ENCODE peak calls at places on chromosomes 3 and 15, in seven cellular contexts. I is foreskin melanocyte; Y is psoas muscle; U is OCI-LY7; V is effector memory CD8-positive, alpha-beta T cell; H is NB4; J is left cardiac atrium. P is an unnamed sample.
A peak's percentile ranks its signal among the peaks of the same experiment; 100 is the strongest.

GRCh38 chr3:150059241-150059640 is 88.5 kb upstream of the PFN2 start:
- DNase-seq in I (no peak), V (no peak), Y (no peak), J (no peak), U (no peak), H (no peak), P (no peak)

GRCh38 chr3:186871403-186871924 is 29.0 kb downstream of the ADIPOQ start:
- DNase-seq in V (no peak), J (no peak), Y (no peak), I (no peak), H (peak; percentile 32), U (no peak), P (no peak)

GRCh38 chr3:16884748-16885587 is at the start of gene PLCL2:
- DNase-seq in U (peak; percentile 82), H (peak; percentile 72), I (no peak), J (peak; percentile 54), Y (peak; percentile 56), V (peak; percentile 57), P (no peak)

GRCh38 chr3:140223631-140224030 is 288.6 kb downstream of the CLSTN2 start:
- DNase-seq in H (no peak), I (no peak), J (no peak), Y (no peak), U (no peak), V (no peak), P (no peak)

GRCh38 chr15:68332266-68332665 is 54.7 kb downstream of the FEM1B start:
- DNase-seq in U (no peak), J (no peak), V (no peak), H (no peak), I (no peak), Y (no peak), P (no peak)

GRCh38 chr15:56532766-56533455 is 68.0 kb upstream of the MNS1 start:
- DNase-seq in Y (no peak), I (no peak), H (no peak), V (no peak), U (peak; percentile 96), J (no peak), P (no peak)

GRCh38 chr15:58314593-58315216 is 117.1 kb upstream of the LIPC start:
- DNase-seq in J (no peak), H (no peak), Y (no peak), V (no peak), U (peak; percentile 17), I (no peak), P (no peak)

GRCh38 chr3:170309044-170309443 is 48.5 kb upstream of the SKIL start:
- DNase-seq in I (no peak), H (no peak), U (no peak), V (no peak), J (no peak), Y (no peak), P (no peak)

GRCh38 chr3:57152150-57152549 is 13.0 kb downstream of the IL17RD start:
- DNase-seq in I (no peak), H (no peak), J (peak; percentile 33), U (no peak), Y (no peak), V (no peak), P (no peak)

GRCh38 chr3:115469649-115470048 is 153.7 kb upstream of the GAP43 start:
- DNase-seq in I (no peak), J (no peak), H (peak; percentile 1), Y (no peak), U (no peak), V (no peak), P (peak; percentile 32)

GRCh38 chr15:70504305-70504951 is 258.9 kb downstream of the UACA start:
- DNase-seq in V (no peak), I (no peak), Y (peak; percentile 71), H (peak; percentile 86), U (peak; percentile 93), J (peak; percentile 81), P (no peak)

GRCh38 chr3:15440891-15441290 is 13.5 kb downstream of the EAF1 start:
- DNase-seq in H (no peak), Y (no peak), V (no peak), I (no peak), U (no peak), J (no peak), P (no peak)

GRCh38 chr3:128875556-128876120 is 3.8 kb upstream of the ACAD9 start:
- DNase-seq in U (peak; percentile 54), H (peak; percentile 79), Y (no peak), J (peak; percentile 33), V (peak; percentile 21), I (no peak), P (peak; percentile 28)

GRCh38 chr3:56133423-56133822 is 334.8 kb downstream of the ERC2 start:
- DNase-seq in I (no peak), U (no peak), H (peak; percentile 9), V (no peak), J (no peak), Y (no peak), P (no peak)

GRCh38 chr3:157388051-157388450 is 48.6 kb upstream of the PTX3 start:
- DNase-seq in Y (no peak), J (no peak), I (peak; percentile 89), H (no peak), U (no peak), V (no peak), P (peak; percentile 83)

GRCh38 chr3:36525115-36525711 is 144.9 kb downstream of the STAC start:
- DNase-seq in H (no peak), U (no peak), Y (no peak), V (no peak), J (no peak), I (no peak), P (no peak)

GRCh38 chr15:87681054-87681453 is 575.5 kb downstream of the NTRK3 start:
- DNase-seq in H (peak; percentile 8), Y (no peak), I (no peak), V (no peak), U (peak; percentile 20), J (no peak), P (no peak)

GRCh38 chr3:113495035-113495434 is 19.9 kb downstream of the SPICE1 start:
- DNase-seq in Y (no peak), V (peak; percentile 21), U (peak; percentile 55), I (no peak), J (no peak), H (peak; percentile 44), P (no peak)

GRCh38 chr3:171704002-171704401 is 106.3 kb downstream of the PLD1 start:
- DNase-seq in Y (no peak), V (peak; percentile 21), I (peak; percentile 34), U (peak; percentile 43), J (no peak), H (peak; percentile 37), P (peak; percentile 49)

GRCh38 chr3:23876901-23877300 is 39.9 kb downstream of the NKIRAS1 start:
- DNase-seq in H (no peak), U (no peak), V (no peak), Y (no peak), J (no peak), I (no peak), P (no peak)

GRCh38 chr3:94036909-94037507 is 8.6 kb upstream of the STX19 start:
- DNase-seq in H (peak; percentile 22), I (peak; percentile 31), Y (no peak), J (no peak), V (no peak), U (peak; percentile 25), P (peak; percentile 35)

GRCh38 chr3:152905631-152906030 is 70.7 kb downstream of the P2RY1 start:
- DNase-seq in H (no peak), U (no peak), V (no peak), J (no peak), Y (no peak), I (no peak), P (no peak)

GRCh38 chr3:71016141-71016845 is 567.2 kb downstream of the FOXP1 start:
- DNase-seq in H (no peak), V (no peak), Y (no peak), I (no peak), J (no peak), U (no peak), P (no peak)

GRCh38 chr3:195302436-195302835 is 31.5 kb upstream of the XXYLT1 start:
- DNase-seq in H (no peak), V (no peak), Y (no peak), U (no peak), I (no peak), J (no peak), P (no peak)

GRCh38 chr3:43765417-43766030 is 74.8 kb downstream of the ABHD5 start:
- DNase-seq in J (no peak), Y (peak; percentile 42), U (no peak), I (no peak), V (no peak), H (no peak), P (no peak)

GRCh38 chr15:39313467-39313866 is 267.4 kb upstream of the THBS1 start:
- DNase-seq in I (no peak), J (no peak), H (no peak), V (no peak), U (no peak), Y (no peak), P (no peak)

GRCh38 chr3:155560594-155560993 is 184.3 kb downstream of the PLCH1 start:
- DNase-seq in Y (no peak), I (no peak), J (no peak), V (no peak), U (no peak), H (no peak), P (peak; percentile 18)

GRCh38 chr3:194245975-194246561 is 105.1 kb downstream of the CPN2 start:
- DNase-seq in J (no peak), H (peak; percentile 75), U (no peak), Y (no peak), I (no peak), V (no peak), P (no peak)

GRCh38 chr15:31312220-31312619 is 14.4 kb upstream of the KLF13 start:
- DNase-seq in V (no peak), H (no peak), U (no peak), I (no peak), J (no peak), Y (no peak), P (no peak)

GRCh38 chr3:132326251-132326650 is 9.0 kb downstream of the ACP3 start:
- DNase-seq in J (no peak), V (no peak), U (peak; percentile 37), Y (no peak), H (no peak), I (no peak), P (no peak)

GRCh38 chr3:194285024-194285858 is 65.9 kb downstream of the CPN2 start:
- DNase-seq in I (no peak), H (no peak), V (no peak), Y (peak; percentile 2), U (no peak), J (no peak), P (no peak)

GRCh38 chr15:44535509-44536297 is 1.2 kb upstream of the EIF3J start:
- DNase-seq in U (peak; percentile 42), I (no peak), V (peak; percentile 10), J (no peak), Y (no peak), H (peak; percentile 42), P (no peak)

GRCh38 chr3:15286022-15286421 is 46.4 kb downstream of the SH3BP5 start:
- DNase-seq in H (no peak), Y (no peak), J (no peak), V (no peak), I (no peak), U (no peak), P (no peak)

GRCh38 chr15:96298217-96298616 is 32.3 kb upstream of the NR2F2 start:
- DNase-seq in H (no peak), U (no peak), J (no peak), I (no peak), V (no peak), Y (no peak), P (no peak)

GRCh38 chr3:153734777-153735551 is 386.2 kb upstream of the ARHGEF26 start:
- DNase-seq in V (no peak), I (no peak), H (no peak), J (no peak), Y (no peak), U (no peak), P (no peak)

P was measured in COLO829.